ENCODE peak calls at places on chromosomes 16 and 17, in four cellular contexts. Q, X, B and T are unnamed samples.

GRCh38 chr17:77324227-77324626 is 183.5 kb downstream of the SEC14L1 start:
- DNase-seq in Q (no peak), X (peak), B (peak), T (peak)

GRCh38 chr16:57577691-57578224 is 35.3 kb downstream of the ADGRG5 start:
- DNase-seq in Q (no peak), X (peak), B (no peak), T (no peak)

GRCh38 chr16:89575247-89576172 is at the start of gene CPNE7:
- DNase-seq in Q (no peak), X (no peak), B (no peak), T (no peak)

GRCh38 chr16:76900285-76901263 is 290.4 kb upstream of the MON1B start:
- DNase-seq in Q (no peak), X (no peak), B (no peak), T (no peak)

GRCh38 chr17:75795820-75796607 is 11.4 kb downstream of the UNK start:
- DNase-seq in Q (no peak), X (no peak), B (peak), T (no peak)

GRCh38 chr17:83171661-83172060 is 92.3 kb downstream of the METRNL start:
- DNase-seq in Q (no peak), X (peak), B (no peak), T (no peak)

GRCh38 chr16:62201911-62202310 is 165.7 kb upstream of the CDH8 start:
- DNase-seq in Q (no peak), X (no peak), B (no peak), T (no peak)

GRCh38 chr17:46964315-46965265 is 14.5 kb downstream of the RPRML start:
- DNase-seq in Q (no peak), X (no peak), B (no peak), T (no peak)

GRCh38 chr17:38627957-38628356 is 22.2 kb upstream of the SRCIN1 start:
- DNase-seq in Q (no peak), X (no peak), B (peak), T (no peak)

GRCh38 chr17:17181666-17182600 is 24.2 kb downstream of the PLD6 start:
- DNase-seq in Q (no peak), X (no peak), B (no peak), T (no peak)

GRCh38 chr17:79624658-79625478 is 14.0 kb upstream of the RBFOX3 start:
- DNase-seq in Q (no peak), X (no peak), B (peak), T (no peak)

GRCh38 chr17:39674702-39675389 is 6.6 kb downstream of the PNMT start:
- DNase-seq in Q (no peak), X (no peak), B (no peak), T (no peak)

GRCh38 chr17:65081439-65081838 is 24.9 kb upstream of the GNA13 start:
- DNase-seq in Q (no peak), X (no peak), B (no peak), T (no peak)

GRCh38 chr17:409308-409847 is 56.8 kb upstream of the RPH3AL start:
- DNase-seq in Q (no peak), X (no peak), B (no peak), T (no peak)

GRCh38 chr17:45172541-45173286 is 11.0 kb downstream of the HEXIM2 start:
- DNase-seq in Q (peak), X (no peak), B (no peak), T (peak)

GRCh38 chr17:79095345-79096055 is 20.9 kb downstream of the ENGASE start:
- DNase-seq in Q (no peak), X (no peak), B (no peak), T (no peak)

GRCh38 chr17:41631890-41632269 is 7.5 kb upstream of the KRT17 start:
- DNase-seq in Q (no peak), X (no peak), B (no peak), T (no peak)

GRCh38 chr16:31253642-31254045 is 6.1 kb upstream of the ITGAM start:
- DNase-seq in Q (peak), X (peak), B (no peak), T (no peak)

GRCh38 chr16:49776085-49776501 is 79.8 kb downstream of the ZNF423 start:
- DNase-seq in Q (no peak), X (no peak), B (no peak), T (no peak)

GRCh38 chr16:828891-829290 is 28.4 kb upstream of the GNG13 start:
- DNase-seq in Q (no peak), X (no peak), B (no peak), T (no peak)

GRCh38 chr17:15782809-15783208 is 50.7 kb downstream of the TBC1D26 start:
- DNase-seq in Q (no peak), X (no peak), B (no peak), T (no peak)

GRCh38 chr17:42512733-42513251 is 23.2 kb upstream of the NAGLU start:
- DNase-seq in Q (no peak), X (no peak), B (no peak), T (no peak)

GRCh38 chr16:2785101-2785991 is 2.0 kb downstream of the PRSS33 start:
- DNase-seq in Q (no peak), X (no peak), B (peak), T (no peak)

GRCh38 chr17:50345443-50346312 is at the start of gene XYLT2:
- DNase-seq in Q (peak), X (peak), B (peak), T (peak)

GRCh38 chr17:21278304-21279197 is 6.0 kb upstream of the MAP2K3 start:
- DNase-seq in Q (no peak), X (no peak), B (no peak), T (no peak)

GRCh38 chr17:21302711-21303425 is 18.4 kb downstream of the MAP2K3 start:
- DNase-seq in Q (no peak), X (no peak), B (no peak), T (no peak)

GRCh38 chr17:80261159-80261894 is 675 bp downstream of the RNF213 start:
- DNase-seq in Q (no peak), X (no peak), B (no peak), T (peak)

GRCh38 chr17:55426851-55427586 is 5.4 kb upstream of the MMD start:
- DNase-seq in Q (no peak), X (no peak), B (no peak), T (no peak)

GRCh38 chr16:1512174-1512573 is 19.0 kb downstream of the TELO2 start:
- DNase-seq in Q (no peak), X (no peak), B (no peak), T (no peak)

GRCh38 chr16:48442379-48442778 is 57.2 kb upstream of the SIAH1 start:
- DNase-seq in Q (no peak), X (no peak), B (no peak), T (no peak)

GRCh38 chr17:38749222-38750043 is 1.3 kb upstream of the PCGF2 start:
- DNase-seq in Q (no peak), X (peak), B (peak), T (no peak)

GRCh38 chr16:11949527-11949926 is 7.7 kb upstream of the NPIPB2 start:
- DNase-seq in Q (no peak), X (no peak), B (peak), T (no peak)

GRCh38 chr17:9370464-9370863 is 205.2 kb downstream of the STX8 start:
- DNase-seq in Q (no peak), X (no peak), B (no peak), T (no peak)

GRCh38 chr16:62205459-62205858 is 169.2 kb upstream of the CDH8 start:
- DNase-seq in Q (no peak), X (no peak), B (no peak), T (no peak)

GRCh38 chr17:43094129-43094834 is 30.9 kb downstream of the BRCA1 start:
- DNase-seq in Q (no peak), X (no peak), B (no peak), T (no peak)

GRCh38 chr17:58326609-58327341 is 1.8 kb downstream of the TSPOAP1 start:
- DNase-seq in Q (no peak), X (no peak), B (no peak), T (no peak)

GRCh38 chr16:86450691-86451090 is 59.6 kb upstream of the FOXF1 start:
- DNase-seq in Q (no peak), X (no peak), B (no peak), T (no peak)

DNA sequence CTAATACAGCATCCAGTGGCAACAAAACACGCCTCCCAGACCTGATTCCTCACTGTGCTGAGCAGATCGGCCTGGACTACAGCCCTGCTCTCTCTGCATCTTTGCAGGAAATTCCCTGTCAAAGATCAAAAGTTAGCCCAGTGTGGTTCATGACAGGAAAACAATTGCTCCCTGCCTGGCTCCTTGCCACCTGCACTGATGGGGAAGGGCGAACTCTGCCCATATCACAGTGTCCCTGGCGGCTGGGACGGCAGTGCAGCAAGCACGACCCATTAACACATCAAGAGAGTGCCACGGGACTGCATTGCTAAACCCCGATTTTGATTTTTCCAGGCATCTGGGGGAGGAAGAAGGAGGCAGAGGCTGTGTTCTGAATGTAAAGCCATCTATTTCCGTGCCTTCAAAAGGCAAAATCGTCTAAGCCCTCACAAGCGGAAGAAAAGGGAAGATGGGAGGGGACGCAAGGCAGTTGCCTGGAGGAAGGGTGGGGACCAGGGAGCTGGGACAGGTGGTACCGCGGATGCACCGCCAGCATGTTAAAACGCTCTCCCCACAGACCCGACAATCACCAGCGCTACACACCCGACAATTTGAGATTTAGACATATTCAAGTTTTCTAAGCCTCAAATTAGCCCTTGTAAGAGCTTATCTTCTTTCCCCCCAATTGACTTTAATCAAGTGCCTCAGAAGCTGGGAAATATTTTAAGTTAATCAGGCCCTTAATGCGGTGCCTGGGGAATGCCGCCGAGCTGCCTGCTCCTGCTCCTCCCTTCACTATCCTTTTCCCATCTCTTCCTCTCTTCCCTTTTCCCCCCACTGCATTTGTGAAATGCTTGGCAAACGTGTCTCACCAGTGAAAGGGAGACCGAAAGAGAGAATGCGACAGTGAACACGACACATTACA is 238.8 kb upstream of the CDH5 start:
- DNase-seq in Q (no peak), X (no peak), B (no peak), T (no peak)
- H3K4me3 ChIP-seq in Q (no peak), X (peak), B (no peak), T (peak)

GRCh38 chr16:85335584-85336492 is 223.6 kb upstream of the CIBAR2 start:
- DNase-seq in Q (no peak), X (no peak), B (no peak), T (no peak)
- TF ChIP-seq CTCF in Q (no peak), X (no peak), B (no peak), T (no peak)

DNA sequence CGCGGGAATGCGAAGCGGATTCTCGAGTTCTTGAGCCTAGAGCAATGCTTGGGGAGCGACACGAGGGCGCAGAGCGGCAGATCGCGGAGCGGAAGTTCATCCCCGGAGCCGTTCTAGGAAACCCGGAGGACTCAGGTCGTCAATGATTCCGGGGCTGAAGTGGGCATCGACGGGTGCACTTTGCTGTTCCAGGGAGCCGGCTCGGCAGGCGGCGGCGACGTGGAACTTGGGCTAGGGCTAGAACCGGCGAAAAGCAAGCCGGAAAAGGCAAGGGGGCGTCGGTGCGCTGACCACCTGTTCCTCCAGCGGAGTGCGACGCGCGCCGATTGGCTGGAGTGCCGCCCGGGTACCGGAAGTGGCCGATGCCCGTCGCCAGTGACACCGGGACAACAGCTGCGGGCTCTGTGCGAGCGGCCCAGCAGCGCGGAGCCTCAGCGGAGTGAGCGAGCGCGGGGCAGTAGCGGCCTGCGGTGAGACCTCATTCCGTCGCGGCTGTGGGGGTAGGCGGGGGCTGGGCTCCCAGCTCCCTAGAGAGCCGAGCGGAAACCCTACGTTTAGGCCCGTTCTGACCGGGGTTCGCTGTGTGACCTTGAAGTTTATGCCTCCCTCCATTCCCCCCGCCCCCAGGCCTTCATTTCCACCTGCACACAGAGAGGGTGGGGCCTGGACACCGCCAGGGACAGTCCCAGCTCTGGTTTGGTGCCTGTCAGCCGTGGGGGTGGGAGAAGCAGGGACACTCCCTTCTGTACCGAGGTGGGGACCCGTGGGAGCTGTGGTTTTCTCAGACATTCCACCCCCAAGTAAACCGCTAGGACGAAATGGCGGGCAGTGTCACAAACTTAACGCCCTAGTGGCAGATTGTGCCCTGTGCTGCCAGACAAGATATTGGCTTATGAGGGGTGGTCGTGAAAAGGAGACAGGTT is at the start of gene ZFP3:
- DNase-seq in Q (peak), X (peak), B (peak), T (peak)
- H3K4me3 ChIP-seq in Q (peak), X (peak), B (peak), T (peak)

DNA sequence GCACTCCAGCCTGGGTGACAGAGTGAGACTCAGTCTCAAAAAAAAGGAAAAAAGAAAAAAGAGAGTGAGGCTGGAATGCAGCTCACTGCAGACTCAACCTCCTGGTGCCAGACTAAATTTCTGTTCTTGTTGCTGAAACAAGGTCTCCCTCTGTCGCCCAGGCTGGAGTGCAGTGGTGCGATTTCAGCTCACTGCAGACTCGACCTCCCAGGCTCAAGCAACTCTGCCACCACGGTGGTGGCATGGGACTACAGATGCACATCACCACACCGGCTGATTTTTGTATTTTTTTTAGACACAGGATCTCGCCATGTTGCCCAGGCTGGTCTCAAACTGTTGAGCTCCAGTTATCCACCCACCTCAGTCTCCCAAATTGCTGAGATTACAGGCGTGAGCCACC is 34.6 kb downstream of the TRIM25 start:
- DNase-seq in Q (no peak), X (no peak), B (no peak), T (no peak)
- TF ChIP-seq CTCF in Q (no peak), X (no peak), B (no peak), T (no peak)

GRCh38 chr16:56518435-56518834 is 1.4 kb downstream of the BBS2 start:
- DNase-seq in Q (no peak), X (no peak), B (no peak), T (no peak)
- H3K4me3 ChIP-seq in Q (peak), X (no peak), B (peak), T (peak)

GRCh38 chr17:53516643-53517042 is 306.1 kb upstream of the KIF2B start:
- DNase-seq in Q (no peak), X (no peak), B (no peak), T (no peak)
- TF ChIP-seq CTCF in Q (no peak), X (no peak), B (no peak), T (no peak)

GRCh38 chr17:81831563-81831956 is 1.5 kb downstream of the MCRIP1 start:
- DNase-seq in Q (no peak), X (no peak), B (no peak), T (no peak)
- H3K4me3 ChIP-seq in Q (peak), X (no peak), B (peak), T (peak)

GRCh38 chr16:23294260-23294659 is 7.8 kb upstream of the SCNN1B start:
- DNase-seq in Q (no peak), X (no peak), B (no peak), T (no peak)

GRCh38 chr16:23293016-23293415 is 9.1 kb upstream of the SCNN1B start:
- DNase-seq in Q (no peak), X (no peak), B (no peak), T (no peak)

GRCh38 chr16:23298290-23298689 is 3.8 kb upstream of the SCNN1B start:
- DNase-seq in Q (no peak), X (no peak), B (no peak), T (no peak)

GRCh38 chr16:23301251-23302044 is 654 bp upstream of the SCNN1B start:
- DNase-seq in Q (no peak), X (no peak), B (no peak), T (no peak)

DNA sequence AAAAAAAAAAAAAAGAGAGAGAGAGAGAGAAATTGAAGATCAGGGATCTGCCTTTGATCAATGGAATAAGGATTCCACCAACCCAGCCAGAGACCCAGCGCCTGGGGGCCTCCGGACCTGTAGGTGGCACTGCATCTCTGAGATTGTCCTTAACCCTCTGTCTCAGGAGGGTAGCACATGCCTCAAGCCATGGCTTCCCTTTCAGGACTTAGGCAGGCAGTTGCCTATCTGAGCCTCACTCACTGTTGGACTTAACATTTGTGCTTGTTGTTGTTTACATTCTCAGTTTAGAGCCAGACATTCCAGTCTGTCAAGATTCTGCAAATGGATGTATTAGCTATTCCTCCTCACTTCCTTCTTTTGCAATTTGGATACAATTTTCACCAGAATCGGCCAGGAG is 5.1 kb upstream of the SCNN1B start:
- DNase-seq in Q (no peak), X (no peak), B (no peak), T (no peak)
- TF ChIP-seq CTCF in Q (no peak), X (peak), B (no peak), T (no peak)